ENCODE peak calls at places on chromosome 12, in nine cellular contexts. Q is stomach, X is IMR-90, Y is A549, P is Peyer's patch, U is gastrocnemius medialis, G is uterus, K is esophagus squamous epithelium, L is suprapubic skin. D is an unnamed sample.

GRCh38 chr12:750356-751191 is 1.8 kb upstream of the WNK1 start:
- DNase-seq in P (no peak), G (no peak), U (no peak), X (no peak), L (no peak), Q (no peak), Y (no peak), K (no peak), D (no peak)

GRCh38 chr12:76784600-76785051 is 20.7 kb downstream of the ZDHHC17 start:
- DNase-seq in G (no peak), X (peak), L (no peak), P (no peak), Q (no peak), K (no peak), U (no peak), Y (no peak), D (no peak)

GRCh38 chr12:45122776-45123380 is 72.0 kb upstream of the DBX2 start:
- DNase-seq in L (no peak), Y (peak), X (peak), U (no peak), P (no peak), G (no peak), Q (no peak), K (no peak), D (no peak)

GRCh38 chr12:104671407-104672095 is 214.8 kb downstream of the CHST11 start:
- DNase-seq in L (peak), X (peak), K (peak), Q (peak), P (peak), Y (peak), U (peak), G (peak), D (peak)

GRCh38 chr12:86233126-86233525 is 23.1 kb downstream of the MGAT4C start:
- DNase-seq in G (no peak), K (no peak), P (no peak), U (no peak), Q (no peak), X (no peak), L (no peak), Y (no peak), D (no peak)

GRCh38 chr12:90305379-90305778 is 596.7 kb upstream of the ATP2B1 start:
- DNase-seq in X (no peak), K (no peak), P (no peak), G (no peak), Y (no peak), Q (no peak), U (no peak), L (no peak), D (no peak)

GRCh38 chr12:18502422-18502821 is 235.4 kb downstream of the PLCZ1 start:
- DNase-seq in P (no peak), Y (no peak), L (no peak), U (no peak), G (no peak), K (no peak), X (no peak), Q (no peak), D (no peak)

GRCh38 chr12:107088912-107089311 is 4.4 kb downstream of the CRY1 start:
- DNase-seq in P (no peak), X (no peak), Q (no peak), G (no peak), K (no peak), L (no peak), Y (no peak), U (no peak), D (no peak)

GRCh38 chr12:57929092-57929830 is 12.1 kb upstream of the ATP23 start:
- DNase-seq in Y (no peak), U (no peak), P (no peak), K (no peak), X (no peak), G (no peak), Q (no peak), L (no peak), D (no peak)

GRCh38 chr12:93857279-93857894 is 180.2 kb downstream of the CRADD start:
- DNase-seq in L (no peak), G (peak), Y (peak), P (no peak), U (no peak), K (no peak), X (peak), Q (no peak), D (no peak)

GRCh38 chr12:6766651-6767300 is 613 bp downstream of the PTMS start:
- DNase-seq in U (peak), Y (peak), P (peak), X (peak), K (no peak), L (peak), G (peak), Q (peak), D (peak)

GRCh38 chr12:16350682-16351081 is 3.2 kb downstream of the MGST1 start:
- DNase-seq in K (no peak), Q (no peak), Y (peak), G (peak), U (peak), P (no peak), L (no peak), X (peak), D (peak)

GRCh38 chr12:71315328-71315960 is 124.2 kb upstream of the LGR5 start:
- DNase-seq in U (no peak), L (no peak), K (no peak), Y (no peak), X (no peak), G (no peak), Q (peak), P (no peak), D (no peak)

GRCh38 chr12:1821805-1822204 is 1.4 kb downstream of the LRTM2 start:
- DNase-seq in G (no peak), U (no peak), P (no peak), K (no peak), X (no peak), Y (no peak), L (no peak), Q (no peak), D (no peak)

GRCh38 chr12:2372735-2373134 is 319.9 kb downstream of the CACNA1C start:
- DNase-seq in L (no peak), K (no peak), U (no peak), Q (no peak), X (no peak), Y (no peak), G (no peak), P (no peak), D (no peak)

GRCh38 chr12:108694812-108695278 is 36.5 kb downstream of the CORO1C start:
- DNase-seq in K (no peak), Q (no peak), Y (no peak), L (no peak), P (no peak), X (peak), G (no peak), U (peak), D (no peak)

GRCh38 chr12:46271846-46272245 is 3.0 kb upstream of the SLC38A1 start:
- DNase-seq in K (no peak), U (no peak), P (no peak), X (no peak), Q (no peak), L (no peak), G (no peak), Y (no peak), D (no peak)

GRCh38 chr12:109154485-109155438 is 38.4 kb downstream of the ACACB start:
- DNase-seq in U (peak), K (peak), X (peak), G (peak), Q (peak), L (peak), P (peak), Y (peak), D (peak)

GRCh38 chr12:65779091-65779642 is 45.1 kb upstream of the HMGA2 start:
- DNase-seq in K (no peak), X (peak), Q (no peak), P (no peak), L (no peak), G (no peak), Y (peak), U (no peak), D (no peak)

GRCh38 chr12:1197264-1198018 is 206.4 kb downstream of the ERC1 start:
- DNase-seq in X (peak), Q (no peak), Y (peak), U (no peak), P (no peak), G (no peak), K (no peak), L (no peak), D (no peak)

GRCh38 chr12:130818381-130819247 is 20.4 kb downstream of the STX2 start:
- DNase-seq in Q (peak), Y (peak), U (no peak), X (no peak), P (peak), G (peak), K (no peak), L (no peak), D (peak)

GRCh38 chr12:52285172-52285745 is 6.1 kb downstream of the KRT81 start:
- DNase-seq in U (no peak), L (no peak), Y (peak), X (peak), K (no peak), P (no peak), G (no peak), Q (no peak), D (no peak)

DNA sequence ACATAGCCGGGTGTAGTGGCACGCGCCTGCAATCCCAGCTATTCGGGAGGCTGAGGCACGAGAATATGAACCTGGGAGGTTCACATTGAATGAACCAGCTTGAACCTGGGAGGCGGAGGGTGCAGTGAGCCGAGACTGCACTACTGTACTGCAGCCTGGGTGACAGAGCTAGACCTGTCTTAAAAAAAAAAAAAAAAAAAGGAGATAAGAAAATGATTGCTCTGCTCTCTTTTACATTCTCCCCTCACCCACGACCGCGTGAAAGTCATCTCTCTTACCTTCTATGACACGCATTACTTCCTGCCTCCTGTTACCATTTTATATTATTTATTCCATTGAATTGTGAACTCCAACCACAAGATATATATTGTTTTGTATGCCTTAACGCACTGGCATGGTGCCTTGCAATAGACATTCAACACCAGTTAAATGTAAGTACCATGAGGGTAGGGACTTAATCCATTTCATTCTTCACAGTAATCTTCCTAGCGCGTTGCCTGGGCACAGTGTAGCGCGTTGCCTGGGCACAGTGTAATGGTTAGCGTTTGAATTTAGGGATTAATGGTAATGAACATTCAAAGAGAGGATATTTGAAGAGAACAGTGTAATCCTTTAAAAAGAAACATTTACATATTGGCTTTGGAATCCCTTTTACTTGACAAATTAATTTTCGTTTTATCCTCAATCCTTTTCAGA is 2.7 kb downstream of the RAP1B start:
- DNase-seq in P (no peak), Y (no peak), Q (no peak), U (no peak), K (no peak), G (no peak), X (no peak), L (no peak), D (no peak)
- H3K27ac ChIP-seq in P (peak), Y (no peak), Q (peak), U (peak), K (peak), G (peak), X (peak), L (no peak), D (peak)

DNA sequence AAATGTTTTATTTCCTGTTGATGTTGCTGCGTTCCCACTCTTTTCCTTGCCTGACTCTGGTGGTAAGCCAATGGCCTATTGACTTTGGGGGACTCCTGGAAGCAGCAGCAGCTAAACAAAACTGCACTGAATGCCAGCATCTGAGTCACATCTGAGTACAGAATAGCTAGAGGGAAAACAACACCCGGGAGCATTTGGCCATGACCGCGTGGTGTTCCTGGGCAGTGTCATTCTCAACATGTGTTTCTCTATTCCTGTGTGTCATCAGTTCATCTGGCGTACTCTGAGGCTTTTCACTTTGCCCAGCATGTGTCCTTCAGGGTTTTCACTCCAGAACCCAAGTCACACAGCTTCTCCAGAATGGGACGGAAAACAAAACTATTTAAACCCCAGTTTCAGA is 238.8 kb downstream of the PAWR start:
- DNase-seq in L (peak), Y (peak), P (no peak), G (peak), K (no peak), X (peak), Q (peak), U (peak), D (peak)
- TF ChIP-seq POLR2A in L (no peak), Y (no peak), P (no peak), G (no peak), K (no peak), X (no peak), Q (no peak), U (no peak), D (no peak)

GRCh38 chr12:4270016-4270669 is 3.4 kb upstream of the CCND2 start:
- DNase-seq in G (no peak), Q (no peak), P (no peak), X (no peak), L (no peak), Y (no peak), K (no peak), U (no peak), D (no peak)
- H3K27ac ChIP-seq in G (peak), Q (peak), P (peak), X (no peak), L (peak), Y (no peak), K (peak), U (no peak), D (peak)

GRCh38 chr12:10153271-10154144 is 18.4 kb downstream of the OLR1 start:
- DNase-seq in G (peak), X (peak), Q (peak), K (no peak), L (peak), P (peak), U (peak), Y (peak), D (peak)
- TF ChIP-seq POLR2A in G (no peak), X (no peak), Q (no peak), K (no peak), L (no peak), P (no peak), U (peak), Y (peak), D (peak)

D was measured in tibial nerve.